ENCODE peak calls at places on chromosomes 4 and X, in four cellular contexts. One of them, this sample, is unnamed.

GRCh38 chrX:50996930-50997329 is 86.4 kb downstream of the BMP15 start:
- DNase-seq in chondrocyte: no peak
- DNase-seq in HL-60: no peak
- DNase-seq in fibroblast of lung: no peak
- DNase-seq in this sample: no peak

GRCh38 chrX:119398587-119398973 is 556 bp upstream of the SLC25A43 start:
- DNase-seq in chondrocyte: no peak
- DNase-seq in fibroblast of lung: peak; percentile 11
- DNase-seq in HL-60: no peak
- DNase-seq in this sample: no peak

GRCh38 chrX:78624884-78625283 is 34.2 kb downstream of the RTL3 start:
- DNase-seq in chondrocyte: no peak
- DNase-seq in HL-60: no peak
- DNase-seq in fibroblast of lung: no peak
- DNase-seq in this sample: no peak

GRCh38 chr4:145686991-145687390 is 7.0 kb downstream of the C4orf51 start:
- DNase-seq in chondrocyte: no peak
- DNase-seq in fibroblast of lung: no peak
- DNase-seq in HL-60: no peak
- DNase-seq in this sample: no peak

GRCh38 chr4:172042714-172043114 is 229.5 kb downstream of the GALNTL6 start:
- DNase-seq in chondrocyte: no peak
- DNase-seq in HL-60: no peak
- DNase-seq in fibroblast of lung: no peak
- DNase-seq in this sample: no peak

GRCh38 chr4:126710935-126711334 is 921.8 kb upstream of the INTU start:
- DNase-seq in fibroblast of lung: no peak
- DNase-seq in HL-60: no peak
- DNase-seq in chondrocyte: no peak
- DNase-seq in this sample: no peak

GRCh38 chr4:99763635-99764101 is 53.0 kb upstream of the DAPP1 start:
- DNase-seq in chondrocyte: no peak
- DNase-seq in HL-60: no peak
- DNase-seq in fibroblast of lung: peak; percentile 98
- DNase-seq in this sample: no peak

GRCh38 chr4:186067757-186068385 is 1.1 kb upstream of the TLR3 start:
- DNase-seq in HL-60: no peak
- DNase-seq in chondrocyte: no peak
- DNase-seq in fibroblast of lung: peak; percentile 75
- DNase-seq in this sample: peak; percentile 75

GRCh38 chr4:98851806-98852205 is 77.1 kb downstream of the EIF4E start:
- DNase-seq in fibroblast of lung: peak; percentile 19
- DNase-seq in chondrocyte: no peak
- DNase-seq in HL-60: no peak
- DNase-seq in this sample: no peak

DNA sequence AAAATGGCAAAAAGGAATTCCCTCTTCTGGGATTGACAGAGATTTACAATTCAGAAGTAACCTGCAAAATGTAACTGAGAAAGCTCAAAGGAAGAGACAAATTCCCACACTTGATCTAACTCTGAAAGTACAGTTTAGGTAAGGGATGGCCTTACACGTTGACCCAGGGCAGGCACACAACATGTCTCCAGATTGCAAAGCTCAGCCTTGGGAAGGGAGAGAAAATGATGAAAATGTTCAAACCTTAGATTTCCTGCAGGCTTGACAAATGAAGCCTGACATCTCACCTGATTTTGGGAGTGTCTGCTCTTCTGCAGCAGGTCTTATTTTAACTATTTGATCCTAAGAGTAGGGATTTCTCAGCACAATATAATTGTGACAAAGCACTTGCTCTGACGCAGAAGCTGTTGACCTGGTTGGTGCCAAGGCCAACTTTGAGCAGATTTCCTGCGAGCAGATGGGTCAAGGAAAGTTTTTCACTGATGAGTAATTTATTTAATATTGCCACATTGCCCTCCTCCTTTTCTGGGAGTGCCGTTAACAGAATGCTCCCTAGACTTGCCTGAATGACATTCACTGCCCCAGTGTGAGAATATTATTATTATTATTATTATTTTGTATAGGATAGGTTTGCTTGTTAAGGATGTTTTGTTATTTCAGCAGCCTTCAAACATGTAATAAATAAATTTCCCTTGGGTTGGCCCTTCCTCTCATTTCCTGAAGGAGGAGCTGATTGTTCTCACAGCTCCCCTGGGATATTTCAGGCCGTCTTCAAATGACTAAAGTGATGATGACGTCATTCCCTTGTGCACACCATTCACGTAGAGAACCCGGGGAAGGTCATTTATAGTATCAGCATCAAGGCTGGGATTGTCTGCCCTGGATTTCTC is 157.1 kb downstream of the VEGFC start:
- DNase-seq in chondrocyte: no peak
- DNase-seq in HL-60: no peak
- DNase-seq in fibroblast of lung: peak; percentile 86
- DNase-seq in this sample: no peak
- TF ChIP-seq CTCF in chondrocyte: no peak
- TF ChIP-seq CTCF in HL-60: no peak
- TF ChIP-seq CTCF in fibroblast of lung: no peak
- TF ChIP-seq CTCF in this sample: no peak

DNA sequence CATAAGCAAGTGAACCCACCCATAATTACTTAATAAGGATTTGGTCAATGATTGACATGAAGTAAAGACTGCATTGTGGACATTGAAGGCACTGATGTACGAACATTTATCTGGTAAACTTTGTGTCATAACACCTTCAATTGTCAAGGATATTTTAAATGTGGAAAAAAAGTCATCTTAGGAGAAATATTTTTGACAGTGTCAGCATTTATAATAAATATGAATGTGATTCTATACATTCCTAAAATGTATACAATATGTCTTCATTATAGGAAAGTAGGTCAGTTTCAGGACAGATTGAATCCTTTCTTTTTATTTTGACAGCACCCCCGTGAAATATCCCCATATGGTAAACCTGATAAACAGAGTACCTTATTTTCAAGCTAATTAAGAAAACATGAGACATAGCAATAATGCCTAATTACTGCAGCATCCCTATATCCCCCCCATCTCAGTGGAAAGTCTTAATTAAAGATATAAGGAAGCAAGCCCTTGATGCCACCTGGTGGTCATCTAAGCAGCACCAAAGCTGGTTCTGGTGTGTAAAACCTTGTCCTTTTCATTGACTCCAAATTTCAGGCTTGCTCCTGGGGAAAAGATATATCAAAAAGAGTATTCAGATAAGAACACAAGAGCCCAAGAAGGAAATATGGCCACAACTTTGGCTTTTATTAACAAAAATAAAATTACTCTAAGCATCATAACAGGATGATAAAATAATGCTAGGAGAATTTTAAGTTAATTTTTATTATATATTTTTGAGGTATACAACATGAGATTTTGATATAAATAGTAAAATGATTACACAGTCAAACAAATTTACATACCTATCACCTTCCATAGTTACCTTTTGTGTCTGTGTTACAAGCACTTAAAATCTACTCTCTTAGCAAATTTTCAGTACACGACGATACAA is 379.7 kb downstream of the TLL1 start:
- DNase-seq in chondrocyte: no peak
- DNase-seq in HL-60: no peak
- DNase-seq in fibroblast of lung: peak; percentile 0
- DNase-seq in this sample: no peak
- TF ChIP-seq CTCF in chondrocyte: peak; percentile 78
- TF ChIP-seq CTCF in HL-60: no peak
- TF ChIP-seq CTCF in fibroblast of lung: peak; percentile 28
- TF ChIP-seq CTCF in this sample: peak; percentile 33

GRCh38 chr4:69894221-69894620 is 34.3 kb upstream of the SULT1E1 start:
- DNase-seq in fibroblast of lung: no peak
- DNase-seq in HL-60: no peak
- DNase-seq in chondrocyte: no peak
- DNase-seq in this sample: no peak

GRCh38 chr4:69894706-69895105 is 34.8 kb upstream of the SULT1E1 start:
- DNase-seq in chondrocyte: no peak
- DNase-seq in HL-60: no peak
- DNase-seq in fibroblast of lung: no peak
- DNase-seq in this sample: no peak

DNA sequence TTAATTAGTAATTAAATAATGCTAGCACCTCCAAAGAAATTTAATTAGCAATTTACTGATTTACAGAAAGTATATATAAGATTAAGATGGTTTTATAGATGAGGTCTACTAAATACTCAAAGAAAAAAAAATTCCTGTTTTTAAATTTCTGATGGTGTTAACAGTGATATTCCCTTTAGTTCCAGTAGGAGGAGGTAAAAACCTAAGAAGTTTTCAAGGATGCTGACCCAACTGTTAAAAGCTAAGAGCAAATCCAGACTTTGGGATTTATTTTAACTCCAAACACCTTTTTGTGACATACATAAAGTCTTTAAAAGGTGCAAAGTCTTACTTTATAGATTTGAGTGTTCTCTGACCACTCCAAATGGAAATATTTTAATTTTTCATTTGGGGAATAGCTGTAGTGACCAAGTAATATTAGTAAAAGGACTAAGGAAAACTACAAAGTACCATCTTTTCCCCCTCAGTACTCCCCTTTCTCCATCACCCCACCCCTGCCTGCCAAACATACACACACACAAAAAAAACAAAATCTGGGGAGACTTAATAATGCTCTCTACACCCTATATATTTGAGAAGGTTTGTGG is 34.2 kb upstream of the CSN1S1 start:
- DNase-seq in chondrocyte: no peak
- DNase-seq in fibroblast of lung: peak; percentile 62
- DNase-seq in HL-60: no peak
- DNase-seq in this sample: no peak
- TF ChIP-seq CTCF in chondrocyte: peak; percentile 75
- TF ChIP-seq CTCF in fibroblast of lung: peak; percentile 5
- TF ChIP-seq CTCF in HL-60: no peak
- TF ChIP-seq CTCF in this sample: peak; percentile 26

DNA sequence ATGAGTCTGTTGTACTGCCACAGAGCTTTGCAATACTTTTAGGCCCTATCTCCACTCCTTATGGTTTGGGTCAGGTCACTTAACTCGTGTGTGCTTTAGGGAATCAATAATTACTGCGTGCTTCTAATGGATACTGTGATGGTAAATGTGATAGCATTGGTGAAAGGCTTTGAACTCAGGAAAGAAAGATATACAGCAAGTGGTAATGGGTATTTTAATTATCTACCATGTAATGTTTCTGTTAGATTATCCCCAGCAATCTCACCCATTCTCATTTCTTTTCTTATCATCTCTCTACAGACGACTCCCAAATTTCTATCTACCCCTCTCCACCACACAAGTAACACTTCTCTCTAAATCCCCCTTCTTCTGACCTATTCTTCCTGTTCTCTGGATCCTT is 128.6 kb downstream of the GPC3 start:
- DNase-seq in fibroblast of lung: no peak
- DNase-seq in chondrocyte: no peak
- DNase-seq in HL-60: no peak
- DNase-seq in this sample: no peak
- TF ChIP-seq CTCF in fibroblast of lung: no peak
- TF ChIP-seq CTCF in chondrocyte: no peak
- TF ChIP-seq CTCF in HL-60: no peak
- TF ChIP-seq CTCF in this sample: no peak

GRCh38 chr4:45741897-45742296 is 382.0 kb downstream of the GABRG1 start:
- DNase-seq in HL-60: no peak
- DNase-seq in fibroblast of lung: no peak
- DNase-seq in chondrocyte: no peak
- DNase-seq in this sample: no peak
- TF ChIP-seq CTCF in HL-60: no peak
- TF ChIP-seq CTCF in fibroblast of lung: no peak
- TF ChIP-seq CTCF in chondrocyte: no peak
- TF ChIP-seq CTCF in this sample: no peak

DNA sequence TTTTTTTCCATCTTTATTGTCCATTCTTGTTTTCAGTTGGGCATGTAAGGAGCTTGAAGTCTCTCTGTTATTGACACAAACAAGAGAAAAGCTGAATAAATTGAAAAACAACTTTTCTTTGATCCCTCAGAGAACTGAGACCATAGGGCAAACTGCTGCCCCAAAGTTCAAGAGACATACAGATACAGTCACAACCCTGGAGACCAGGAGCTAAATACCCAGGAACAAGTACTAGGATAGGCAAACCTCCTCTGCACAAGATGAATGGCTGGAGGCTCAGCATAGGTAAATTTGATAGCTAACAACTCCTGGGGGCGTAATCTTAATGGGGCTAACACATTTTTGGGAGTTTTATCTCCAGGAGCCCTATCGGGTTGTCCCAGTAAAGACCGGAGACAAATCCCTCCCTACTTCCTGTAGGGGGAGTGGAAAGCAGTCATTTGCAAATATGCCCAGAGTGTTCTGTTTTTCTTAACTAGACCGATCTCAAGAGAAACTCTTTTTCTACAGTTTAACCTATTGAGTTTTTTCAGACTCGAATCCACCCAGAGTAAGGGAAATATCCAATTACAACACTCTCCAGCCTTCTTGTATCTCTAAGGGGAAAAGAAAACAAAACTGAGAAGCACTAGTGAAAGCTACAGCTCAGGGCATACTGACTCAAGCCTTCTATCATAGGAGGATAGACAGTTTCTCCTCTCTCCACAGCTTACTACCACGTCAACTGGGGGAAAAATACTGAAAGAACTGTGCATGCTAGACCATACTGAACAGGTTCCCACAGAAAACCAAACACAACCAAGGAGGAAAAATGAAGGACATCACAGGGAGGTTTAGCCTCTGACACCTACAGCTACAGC is 23.1 kb downstream of the MAGEA8 start:
- DNase-seq in chondrocyte: no peak
- DNase-seq in HL-60: no peak
- DNase-seq in fibroblast of lung: peak; percentile 9
- DNase-seq in this sample: no peak
- TF ChIP-seq CTCF in chondrocyte: peak; percentile 69
- TF ChIP-seq CTCF in HL-60: no peak
- TF ChIP-seq CTCF in fibroblast of lung: peak; percentile 30
- TF ChIP-seq CTCF in this sample: no peak

DNA sequence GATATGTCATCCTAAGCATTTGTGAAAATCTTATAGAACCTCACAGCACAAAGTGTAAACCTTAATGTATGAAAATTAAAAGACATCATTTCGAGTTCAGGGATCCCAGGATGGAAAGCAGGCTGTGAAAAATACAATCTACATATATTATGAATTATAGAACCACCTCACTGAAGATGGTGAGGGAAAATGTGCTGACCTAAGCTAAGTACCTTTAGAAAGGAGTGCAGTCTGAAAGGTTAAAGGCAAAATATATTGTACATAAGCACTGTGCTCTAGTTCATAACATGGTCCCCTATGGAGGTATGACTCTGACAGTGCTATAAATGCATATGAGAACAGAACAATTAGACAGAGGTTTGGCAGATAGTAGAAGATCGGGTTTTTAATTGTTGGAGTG is 368.6 kb downstream of the TMA16 start:
- DNase-seq in chondrocyte: no peak
- DNase-seq in fibroblast of lung: no peak
- DNase-seq in HL-60: no peak
- DNase-seq in this sample: no peak
- TF ChIP-seq CTCF in chondrocyte: no peak
- TF ChIP-seq CTCF in fibroblast of lung: no peak
- TF ChIP-seq CTCF in HL-60: no peak
- TF ChIP-seq CTCF in this sample: no peak